ENCODE peak calls at places on chromosome 2, in five cellular contexts. B is IMR-90, V is H1, L is mesenchymal stem cell, D is neuronal stem cell. G is an unnamed sample.
A peak's percentile ranks its signal among the peaks of the same experiment; 100 is the strongest.

GRCh38 chr2:36541891-36542595 is 55.9 kb downstream of the FEZ2 start:
- DNase-seq in B (no peak), V (no peak), L (no peak), D (no peak), G (no peak)

GRCh38 chr2:201901770-201902169 is 95.4 kb downstream of the CDK15 start:
- DNase-seq in B (no peak), V (no peak), L (no peak), D (no peak), G (peak; percentile 77)

GRCh38 chr2:241005569-241005968 is 7.2 kb downstream of the SNED1 start:
- DNase-seq in B (no peak), V (no peak), L (no peak), D (no peak), G (no peak)

GRCh38 chr2:33208400-33208799 is 261.6 kb downstream of the LTBP1 start:
- DNase-seq in B (no peak), V (no peak), L (no peak), D (no peak), G (no peak)

GRCh38 chr2:121260370-121261154 is 24.4 kb downstream of the TFCP2L1 start:
- DNase-seq in B (no peak), V (no peak), L (no peak), D (no peak), G (no peak)

GRCh38 chr2:203808041-203808750 is 59.4 kb upstream of the CTLA4 start:
- DNase-seq in B (peak; percentile 95), V (no peak), L (peak; percentile 78), D (peak; percentile 75), G (peak; percentile 30)

GRCh38 chr2:32926708-32927084 is 20.1 kb upstream of the LTBP1 start:
- DNase-seq in B (peak; percentile 93), V (no peak), L (peak; percentile 71), D (no peak), G (peak; percentile 88)

GRCh38 chr2:237700583-237701032 is 73.2 kb downstream of the LRRFIP1 start:
- DNase-seq in B (peak; percentile 91), V (no peak), L (peak; percentile 93), D (no peak), G (no peak)

GRCh38 chr2:558302-558642 is 118.9 kb downstream of the TMEM18 start:
- DNase-seq in B (no peak), V (no peak), L (no peak), D (no peak), G (no peak)

GRCh38 chr2:198441246-198441645 is 636.9 kb downstream of the PLCL1 start:
- DNase-seq in B (peak; percentile 5), V (no peak), L (no peak), D (no peak), G (peak; percentile 7)

GRCh38 chr2:168056242-168056641 is 191.2 kb downstream of the STK39 start:
- DNase-seq in B (no peak), V (no peak), L (no peak), D (no peak), G (peak; percentile 46)

GRCh38 chr2:70123051-70123828 is 36.0 kb downstream of the PCBP1 start:
- DNase-seq in B (peak; percentile 50), V (peak; percentile 63), L (peak; percentile 55), D (peak; percentile 64), G (peak; percentile 97)

GRCh38 chr2:241620419-241620769 is 16.6 kb downstream of the THAP4 start:
- DNase-seq in B (peak; percentile 33), V (no peak), L (peak; percentile 44), D (no peak), G (no peak)

GRCh38 chr2:164840930-164841718 is 499 bp downstream of the COBLL1 start:
- DNase-seq in B (peak; percentile 32), V (no peak), L (peak; percentile 80), D (peak; percentile 71), G (peak; percentile 92)

GRCh38 chr2:147449323-147450080 is 395.3 kb upstream of the ACVR2A start:
- DNase-seq in B (no peak), V (no peak), L (no peak), D (peak; percentile 61), G (peak; percentile 85)

GRCh38 chr2:230619471-230619870 is 93.2 kb upstream of the CAB39 start:
- DNase-seq in B (peak; percentile 28), V (no peak), L (no peak), D (no peak), G (no peak)

GRCh38 chr2:48209214-48209885 is 303.1 kb upstream of the FBXO11 start:
- DNase-seq in B (peak; percentile 52), V (no peak), L (peak; percentile 18), D (no peak), G (peak; percentile 16)

GRCh38 chr2:43370146-43370545 is 143.7 kb upstream of the ZFP36L2 start:
- DNase-seq in B (no peak), V (no peak), L (no peak), D (no peak), G (no peak)

GRCh38 chr2:163314712-163315111 is 421.1 kb downstream of the FIGN start:
- DNase-seq in B (no peak), V (no peak), L (no peak), D (no peak), G (no peak)

GRCh38 chr2:121080013-121080772 is 204.8 kb downstream of the TFCP2L1 start:
- DNase-seq in B (peak; percentile 34), V (no peak), L (peak; percentile 65), D (peak; percentile 86), G (peak; percentile 81)

GRCh38 chr2:160229591-160229990 is 29.5 kb upstream of the ITGB6 start:
- DNase-seq in B (peak; percentile 62), V (no peak), L (peak; percentile 65), D (no peak), G (no peak)

GRCh38 chr2:169365093-169365483 is 2.8 kb upstream of the LRP2 start:
- DNase-seq in B (no peak), V (no peak), L (peak; percentile 9), D (no peak), G (no peak)

GRCh38 chr2:79512442-79513401 is at the start of gene CTNNA2:
- DNase-seq in B (no peak), V (peak; percentile 83), L (peak; percentile 32), D (peak; percentile 95), G (peak; percentile 87)

GRCh38 chr2:70005752-70006446 is 44.5 kb upstream of the ASPRV1 start:
- DNase-seq in B (no peak), V (no peak), L (no peak), D (no peak), G (peak; percentile 58)

GRCh38 chr2:207239222-207239674 is 73.5 kb upstream of the KLF7 start:
- DNase-seq in B (peak; percentile 100), V (no peak), L (peak; percentile 100), D (no peak), G (peak; percentile 44)

GRCh38 chr2:232330068-232330999 is 48.2 kb upstream of the ALPP start:
- DNase-seq in B (no peak), V (peak; percentile 36), L (no peak), D (no peak), G (peak; percentile 89)

GRCh38 chr2:7017621-7018260 is 100.5 kb downstream of the RNF144A start:
- DNase-seq in B (no peak), V (no peak), L (no peak), D (no peak), G (no peak)

GRCh38 chr2:7018767-7019166 is 101.6 kb downstream of the RNF144A start:
- DNase-seq in B (no peak), V (no peak), L (no peak), D (no peak), G (no peak)

GRCh38 chr2:7019191-7019590 is 102.0 kb downstream of the RNF144A start:
- DNase-seq in B (no peak), V (no peak), L (no peak), D (no peak), G (no peak)

GRCh38 chr2:7016884-7017283 is 99.7 kb downstream of the RNF144A start:
- DNase-seq in B (no peak), V (no peak), L (no peak), D (no peak), G (no peak)

DNA sequence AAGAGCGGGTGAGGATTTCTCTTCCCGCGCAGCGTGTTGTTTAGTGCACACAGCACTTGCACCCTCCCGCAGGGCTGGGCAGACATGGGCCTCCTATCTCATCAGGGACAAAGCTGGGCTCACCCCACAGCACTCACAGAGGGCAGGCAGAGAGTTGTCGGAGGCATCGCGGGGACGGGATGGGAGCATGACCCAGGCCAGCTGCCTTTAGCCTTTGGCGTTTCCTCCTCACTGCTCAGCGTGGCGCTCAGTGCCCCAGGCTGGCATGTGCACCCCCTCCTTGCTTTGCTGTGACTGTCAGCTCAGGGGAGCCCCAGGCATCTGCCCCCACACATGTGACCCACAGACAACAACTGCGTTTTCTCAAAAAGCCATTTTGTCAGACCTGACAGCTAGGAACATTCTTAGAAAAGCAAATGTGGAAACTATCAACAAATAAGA is 101.1 kb downstream of the RNF144A start:
- DNase-seq in B (no peak), V (no peak), L (no peak), D (no peak), G (no peak)
- H4K8ac ChIP-seq in B (no peak overlapping the region), V (no peak overlapping the region), L (no peak overlapping the region), D (no peak overlapping the region), G (no peak overlapping the region)

GRCh38 chr2:20148841-20149702 is 75.9 kb downstream of the SDC1 start:
- DNase-seq in B (peak; percentile 89), V (no peak), L (peak; percentile 69), D (peak; percentile 32), G (no peak)
- H3K4me2 ChIP-seq in B (peak overlapping the region; percentile 41), V (peak overlapping the region; percentile 7), L (no peak overlapping the region), D (no peak overlapping the region), G (no peak overlapping the region)

DNA sequence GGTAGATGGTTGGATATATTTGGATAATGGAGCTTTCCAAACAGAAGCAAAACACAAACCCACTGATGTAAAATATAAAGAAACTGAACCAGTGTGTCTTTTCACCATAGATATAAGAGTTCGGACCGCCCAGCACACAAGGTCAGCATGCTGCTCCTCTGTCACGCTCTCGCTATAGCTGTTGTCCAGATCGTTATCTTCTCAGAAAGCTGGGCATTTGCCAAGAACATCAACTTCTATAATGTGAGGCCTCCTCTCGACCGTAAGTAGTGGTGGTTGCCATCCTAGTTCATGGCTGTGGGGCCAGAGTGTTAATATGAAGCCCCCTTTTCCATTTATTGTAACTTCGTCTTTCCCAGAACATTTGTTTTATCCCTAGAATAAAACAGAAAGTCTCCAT is 125.2 kb upstream of the LYPD6 start:
- DNase-seq in B (no peak), V (no peak), L (no peak), D (no peak), G (no peak)
- H4K8ac ChIP-seq in B (no peak overlapping the region), V (no peak overlapping the region), L (no peak overlapping the region), D (no peak overlapping the region), G (no peak overlapping the region)

GRCh38 chr2:190436552-190436951 is 28.4 kb downstream of the MFSD6 start:
- DNase-seq in B (no peak), V (no peak), L (no peak), D (no peak), G (no peak)

GRCh38 chr2:190431907-190432306 is 23.8 kb downstream of the MFSD6 start:
- DNase-seq in B (peak; percentile 17), V (no peak), L (no peak), D (no peak), G (no peak)

GRCh38 chr2:190435031-190435677 is 27.0 kb downstream of the MFSD6 start:
- DNase-seq in B (no peak), V (no peak), L (no peak), D (no peak), G (no peak)

DNA sequence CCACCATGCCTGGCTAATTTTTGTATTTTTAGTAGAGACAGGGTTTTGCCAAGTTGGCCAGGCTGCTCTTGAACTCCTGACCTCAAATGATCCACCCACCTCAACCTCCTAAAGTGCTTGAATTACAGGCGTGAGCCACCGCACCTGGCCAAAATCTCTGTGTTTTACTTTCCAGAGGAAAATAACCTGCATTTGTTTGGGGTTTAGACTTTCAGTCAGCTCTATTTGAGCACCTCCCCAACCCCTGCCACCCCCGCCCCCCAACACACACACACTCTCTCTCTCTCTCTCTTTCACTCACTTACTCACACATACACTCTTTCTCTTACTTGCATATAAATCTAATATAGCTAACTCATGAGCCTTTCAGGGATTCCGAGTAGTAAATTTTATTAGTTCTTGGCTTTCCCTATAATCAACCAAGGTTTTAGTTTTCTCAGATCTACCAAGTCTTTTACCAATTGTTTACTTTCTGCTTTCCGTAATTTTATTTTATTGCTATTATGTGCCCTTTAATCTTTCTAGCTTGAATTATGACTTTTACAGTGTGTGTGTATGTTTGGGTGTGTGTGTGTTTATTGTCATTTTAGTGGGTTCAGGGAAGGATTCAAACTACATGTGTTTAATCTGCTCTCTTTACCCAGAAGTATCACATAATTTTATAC is 24.5 kb downstream of the MFSD6 start:
- DNase-seq in B (no peak), V (no peak), L (no peak), D (no peak), G (no peak)
- H3K4me2 ChIP-seq in B (no peak overlapping the region), V (no peak overlapping the region), L (no peak overlapping the region), D (no peak overlapping the region), G (no peak overlapping the region)

G was measured in mesendoderm.